ENCODE peak calls at places on chromosomes 1 and 21, in seven cellular contexts. One of them, this sample, is unnamed.

GRCh38 chr1:74767490-74767889 is 34.5 kb downstream of the TYW3 start:
- DNase-seq in astrocyte: no peak
- DNase-seq in psoas muscle: no peak
- DNase-seq in effector memory CD4-positive, alpha-beta T cell: no peak
- DNase-seq in pancreas: no peak
- DNase-seq in Peyer's patch: no peak
- DNase-seq in lower lobe of right lung: no peak
- DNase-seq in this sample: no peak

GRCh38 chr21:31142600-31142999 is 104.3 kb upstream of the KRTAP19-8 start:
- DNase-seq in pancreas: no peak
- DNase-seq in astrocyte: no peak
- DNase-seq in Peyer's patch: no peak
- DNase-seq in effector memory CD4-positive, alpha-beta T cell: no peak
- DNase-seq in lower lobe of right lung: no peak
- DNase-seq in psoas muscle: no peak
- DNase-seq in this sample: no peak

GRCh38 chr1:44348046-44348628 is 6.9 kb downstream of the ERI3 start:
- DNase-seq in lower lobe of right lung: no peak
- DNase-seq in Peyer's patch: no peak
- DNase-seq in astrocyte: no peak
- DNase-seq in effector memory CD4-positive, alpha-beta T cell: no peak
- DNase-seq in pancreas: no peak
- DNase-seq in psoas muscle: no peak
- DNase-seq in this sample: no peak

GRCh38 chr21:16908087-16908486 is 604.8 kb upstream of the CXADR start:
- DNase-seq in Peyer's patch: no peak
- DNase-seq in astrocyte: peak; percentile 79
- DNase-seq in pancreas: no peak
- DNase-seq in psoas muscle: no peak
- DNase-seq in effector memory CD4-positive, alpha-beta T cell: no peak
- DNase-seq in lower lobe of right lung: no peak
- DNase-seq in this sample: no peak

GRCh38 chr1:183159960-183160359 is 26.1 kb upstream of the LAMC2 start:
- DNase-seq in psoas muscle: no peak
- DNase-seq in effector memory CD4-positive, alpha-beta T cell: no peak
- DNase-seq in astrocyte: peak; percentile 80
- DNase-seq in pancreas: peak; percentile 23
- DNase-seq in lower lobe of right lung: peak; percentile 84
- DNase-seq in Peyer's patch: no peak
- DNase-seq in this sample: no peak

GRCh38 chr21:38477241-38477640 is 21.0 kb downstream of the ERG start:
- DNase-seq in Peyer's patch: no peak
- DNase-seq in pancreas: no peak
- DNase-seq in lower lobe of right lung: no peak
- DNase-seq in astrocyte: peak; percentile 96
- DNase-seq in effector memory CD4-positive, alpha-beta T cell: no peak
- DNase-seq in psoas muscle: no peak
- DNase-seq in this sample: no peak

GRCh38 chr1:235423214-235423652 is 56.0 kb downstream of the TBCE start:
- DNase-seq in lower lobe of right lung: no peak
- DNase-seq in pancreas: no peak
- DNase-seq in psoas muscle: no peak
- DNase-seq in effector memory CD4-positive, alpha-beta T cell: no peak
- DNase-seq in astrocyte: no peak
- DNase-seq in Peyer's patch: no peak
- DNase-seq in this sample: no peak

GRCh38 chr1:109240158-109241152 is 8.9 kb upstream of the CELSR2 start:
- DNase-seq in effector memory CD4-positive, alpha-beta T cell: no peak
- DNase-seq in Peyer's patch: no peak
- DNase-seq in lower lobe of right lung: no peak
- DNase-seq in psoas muscle: peak; percentile 84
- DNase-seq in astrocyte: peak; percentile 49
- DNase-seq in pancreas: peak; percentile 70
- DNase-seq in this sample: no peak

GRCh38 chr1:69836961-69837636 is 269.4 kb downstream of the LRRC7 start:
- DNase-seq in pancreas: no peak
- DNase-seq in effector memory CD4-positive, alpha-beta T cell: no peak
- DNase-seq in Peyer's patch: no peak
- DNase-seq in psoas muscle: no peak
- DNase-seq in lower lobe of right lung: no peak
- DNase-seq in astrocyte: peak; percentile 3
- DNase-seq in this sample: no peak

GRCh38 chr1:35660581-35661473 is 19.5 kb upstream of the PSMB2 start:
- DNase-seq in Peyer's patch: no peak
- DNase-seq in pancreas: no peak
- DNase-seq in astrocyte: peak; percentile 57
- DNase-seq in psoas muscle: no peak
- DNase-seq in lower lobe of right lung: no peak
- DNase-seq in effector memory CD4-positive, alpha-beta T cell: no peak
- DNase-seq in this sample: no peak

GRCh38 chr1:47181955-47182680 is 7.7 kb downstream of the PDZK1IP1 start:
- DNase-seq in pancreas: no peak
- DNase-seq in psoas muscle: no peak
- DNase-seq in astrocyte: peak; percentile 61
- DNase-seq in lower lobe of right lung: no peak
- DNase-seq in effector memory CD4-positive, alpha-beta T cell: no peak
- DNase-seq in Peyer's patch: no peak
- DNase-seq in this sample: no peak

GRCh38 chr1:1462318-1462966 is 9.1 kb upstream of the ATAD3B start:
- DNase-seq in effector memory CD4-positive, alpha-beta T cell: no peak
- DNase-seq in lower lobe of right lung: peak; percentile 87
- DNase-seq in psoas muscle: no peak
- DNase-seq in pancreas: peak; percentile 70
- DNase-seq in Peyer's patch: peak; percentile 67
- DNase-seq in astrocyte: no peak
- DNase-seq in this sample: peak; percentile 45

GRCh38 chr1:38852780-38853179 is 6.8 kb downstream of the RRAGC start:
- DNase-seq in lower lobe of right lung: no peak
- DNase-seq in pancreas: no peak
- DNase-seq in Peyer's patch: no peak
- DNase-seq in astrocyte: no peak
- DNase-seq in effector memory CD4-positive, alpha-beta T cell: no peak
- DNase-seq in psoas muscle: no peak
- DNase-seq in this sample: peak; percentile 30

GRCh38 chr1:214720561-214720960 is 117.6 kb downstream of the CENPF start:
- DNase-seq in Peyer's patch: no peak
- DNase-seq in effector memory CD4-positive, alpha-beta T cell: no peak
- DNase-seq in astrocyte: peak; percentile 8
- DNase-seq in lower lobe of right lung: no peak
- DNase-seq in psoas muscle: no peak
- DNase-seq in pancreas: no peak
- DNase-seq in this sample: no peak

GRCh38 chr1:182974792-182975191 is 21.8 kb upstream of the SHCBP1L start:
- DNase-seq in psoas muscle: no peak
- DNase-seq in Peyer's patch: no peak
- DNase-seq in effector memory CD4-positive, alpha-beta T cell: no peak
- DNase-seq in astrocyte: no peak
- DNase-seq in lower lobe of right lung: no peak
- DNase-seq in pancreas: no peak
- DNase-seq in this sample: no peak

GRCh38 chr1:9014475-9015375 is 11.5 kb downstream of the SLC2A7 start:
- DNase-seq in psoas muscle: no peak
- DNase-seq in lower lobe of right lung: no peak
- DNase-seq in astrocyte: no peak
- DNase-seq in Peyer's patch: no peak
- DNase-seq in effector memory CD4-positive, alpha-beta T cell: no peak
- DNase-seq in pancreas: no peak
- DNase-seq in this sample: no peak
- H3K4me3 ChIP-seq in psoas muscle: no peak overlapping the region
- H3K4me3 ChIP-seq in lower lobe of right lung: no peak overlapping the region
- H3K4me3 ChIP-seq in astrocyte: no peak overlapping the region
- H3K4me3 ChIP-seq in Peyer's patch: no peak overlapping the region
- H3K4me3 ChIP-seq in effector memory CD4-positive, alpha-beta T cell: no peak overlapping the region
- H3K4me3 ChIP-seq in pancreas: no peak overlapping the region
- H3K4me3 ChIP-seq in this sample: no peak overlapping the region

GRCh38 chr1:15636436-15636835 is 19.2 kb downstream of the DDI2 start:
- DNase-seq in pancreas: no peak
- DNase-seq in effector memory CD4-positive, alpha-beta T cell: no peak
- DNase-seq in astrocyte: no peak
- DNase-seq in lower lobe of right lung: no peak
- DNase-seq in psoas muscle: peak; percentile 56
- DNase-seq in Peyer's patch: no peak
- DNase-seq in this sample: no peak

GRCh38 chr1:15637833-15638232 is 20.6 kb downstream of the DDI2 start:
- DNase-seq in lower lobe of right lung: no peak
- DNase-seq in astrocyte: no peak
- DNase-seq in pancreas: no peak
- DNase-seq in psoas muscle: no peak
- DNase-seq in Peyer's patch: no peak
- DNase-seq in effector memory CD4-positive, alpha-beta T cell: no peak
- DNase-seq in this sample: no peak

GRCh38 chr1:15640667-15641066 is 23.4 kb downstream of the DDI2 start:
- DNase-seq in effector memory CD4-positive, alpha-beta T cell: no peak
- DNase-seq in astrocyte: no peak
- DNase-seq in pancreas: no peak
- DNase-seq in lower lobe of right lung: no peak
- DNase-seq in Peyer's patch: no peak
- DNase-seq in psoas muscle: no peak
- DNase-seq in this sample: no peak

GRCh38 chr1:15633756-15634420 is 16.6 kb downstream of the DDI2 start:
- DNase-seq in astrocyte: no peak
- DNase-seq in psoas muscle: no peak
- DNase-seq in lower lobe of right lung: no peak
- DNase-seq in effector memory CD4-positive, alpha-beta T cell: no peak
- DNase-seq in pancreas: no peak
- DNase-seq in Peyer's patch: no peak
- DNase-seq in this sample: no peak

DNA sequence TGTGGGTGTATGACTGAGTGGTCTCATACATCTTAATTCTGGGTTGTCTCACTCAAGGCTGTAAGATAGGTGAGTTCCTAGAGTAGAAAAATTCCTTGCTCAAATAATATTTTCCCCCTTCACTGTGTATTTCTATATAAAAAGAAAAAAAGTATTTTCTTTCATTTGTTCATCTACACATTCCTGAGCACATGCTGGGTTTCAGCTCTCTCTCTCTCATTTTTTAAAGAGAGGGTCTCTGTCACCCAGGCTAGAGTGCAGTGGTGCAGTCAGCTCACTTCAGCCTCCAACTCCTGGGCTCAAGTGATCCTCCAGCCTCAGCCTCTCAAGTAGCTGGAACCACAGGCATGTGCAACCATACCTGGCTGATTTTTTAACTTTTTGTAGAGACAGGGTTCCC is 22.0 kb downstream of the DDI2 start:
- DNase-seq in pancreas: no peak
- DNase-seq in lower lobe of right lung: no peak
- DNase-seq in Peyer's patch: no peak
- DNase-seq in effector memory CD4-positive, alpha-beta T cell: no peak
- DNase-seq in psoas muscle: no peak
- DNase-seq in astrocyte: no peak
- DNase-seq in this sample: no peak
- H3K36me3 ChIP-seq in pancreas: peaks cover 25% of the 10 kb centered on the region
- H3K36me3 ChIP-seq in lower lobe of right lung: peaks cover 99% of the 10 kb centered on the region
- H3K36me3 ChIP-seq in Peyer's patch: no peaks in the 10 kb centered on the region
- H3K36me3 ChIP-seq in effector memory CD4-positive, alpha-beta T cell: peaks cover 70% of the 10 kb centered on the region
- H3K36me3 ChIP-seq in psoas muscle: peaks cover 13% of the 10 kb centered on the region
- H3K36me3 ChIP-seq in astrocyte: peaks cover 45% of the 10 kb centered on the region
- H3K36me3 ChIP-seq in this sample: peaks cover 14% of the 10 kb centered on the region

GRCh38 chr1:226547754-226548191 is 791 bp upstream of the STUM start:
- DNase-seq in lower lobe of right lung: peak; percentile 82
- DNase-seq in effector memory CD4-positive, alpha-beta T cell: peak; percentile 28
- DNase-seq in pancreas: peak; percentile 78
- DNase-seq in astrocyte: peak; percentile 80
- DNase-seq in psoas muscle: peak; percentile 87
- DNase-seq in Peyer's patch: peak; percentile 79
- DNase-seq in this sample: no peak

GRCh38 chr1:226546926-226547325 is 1.6 kb upstream of the STUM start:
- DNase-seq in pancreas: no peak
- DNase-seq in astrocyte: no peak
- DNase-seq in psoas muscle: no peak
- DNase-seq in effector memory CD4-positive, alpha-beta T cell: no peak
- DNase-seq in Peyer's patch: no peak
- DNase-seq in lower lobe of right lung: no peak
- DNase-seq in this sample: no peak

GRCh38 chr1:226549094-226549936 is 751 bp downstream of the STUM start:
- DNase-seq in astrocyte: no peak
- DNase-seq in lower lobe of right lung: no peak
- DNase-seq in Peyer's patch: peak; percentile 17
- DNase-seq in effector memory CD4-positive, alpha-beta T cell: no peak
- DNase-seq in psoas muscle: no peak
- DNase-seq in pancreas: no peak
- DNase-seq in this sample: no peak

GRCh38 chr1:226549937-226550670 is 1.5 kb downstream of the STUM start:
- DNase-seq in pancreas: peak; percentile 73
- DNase-seq in effector memory CD4-positive, alpha-beta T cell: no peak
- DNase-seq in lower lobe of right lung: no peak
- DNase-seq in psoas muscle: peak; percentile 74
- DNase-seq in Peyer's patch: peak; percentile 32
- DNase-seq in astrocyte: no peak
- DNase-seq in this sample: no peak

GRCh38 chr1:226548281-226549093 is at the start of gene STUM:
- DNase-seq in psoas muscle: peak; percentile 57
- DNase-seq in effector memory CD4-positive, alpha-beta T cell: no peak
- DNase-seq in Peyer's patch: no peak
- DNase-seq in lower lobe of right lung: no peak
- DNase-seq in pancreas: peak; percentile 48
- DNase-seq in astrocyte: peak; percentile 12
- DNase-seq in this sample: no peak
- H3K27me3 ChIP-seq in psoas muscle: peaks cover 5% of the 10 kb centered on the region
- H3K27me3 ChIP-seq in effector memory CD4-positive, alpha-beta T cell: peaks cover 33% of the 10 kb centered on the region
- H3K27me3 ChIP-seq in Peyer's patch: no peaks in the 10 kb centered on the region
- H3K27me3 ChIP-seq in lower lobe of right lung: peaks cover 20% of the 10 kb centered on the region
- H3K27me3 ChIP-seq in pancreas: no peaks in the 10 kb centered on the region
- H3K27me3 ChIP-seq in astrocyte: peaks cover 54% of the 10 kb centered on the region
- H3K27me3 ChIP-seq in this sample: peaks cover 5% of the 10 kb centered on the region

GRCh38 chr1:53660666-53661065 is 78.3 kb downstream of the GLIS1 start:
- DNase-seq in astrocyte: no peak
- DNase-seq in pancreas: no peak
- DNase-seq in Peyer's patch: no peak
- DNase-seq in lower lobe of right lung: no peak
- DNase-seq in psoas muscle: no peak
- DNase-seq in effector memory CD4-positive, alpha-beta T cell: no peak
- DNase-seq in this sample: no peak

GRCh38 chr1:53659436-53659835 is 79.5 kb downstream of the GLIS1 start:
- DNase-seq in lower lobe of right lung: no peak
- DNase-seq in effector memory CD4-positive, alpha-beta T cell: no peak
- DNase-seq in astrocyte: no peak
- DNase-seq in pancreas: no peak
- DNase-seq in psoas muscle: no peak
- DNase-seq in Peyer's patch: no peak
- DNase-seq in this sample: no peak

GRCh38 chr1:53662951-53663350 is 76.0 kb downstream of the GLIS1 start:
- DNase-seq in effector memory CD4-positive, alpha-beta T cell: no peak
- DNase-seq in astrocyte: no peak
- DNase-seq in psoas muscle: no peak
- DNase-seq in lower lobe of right lung: no peak
- DNase-seq in pancreas: no peak
- DNase-seq in Peyer's patch: no peak
- DNase-seq in this sample: no peak

GRCh38 chr1:53663525-53664300 is 75.3 kb downstream of the GLIS1 start:
- DNase-seq in pancreas: no peak
- DNase-seq in astrocyte: no peak
- DNase-seq in lower lobe of right lung: no peak
- DNase-seq in psoas muscle: peak; percentile 31
- DNase-seq in effector memory CD4-positive, alpha-beta T cell: no peak
- DNase-seq in Peyer's patch: no peak
- DNase-seq in this sample: no peak

DNA sequence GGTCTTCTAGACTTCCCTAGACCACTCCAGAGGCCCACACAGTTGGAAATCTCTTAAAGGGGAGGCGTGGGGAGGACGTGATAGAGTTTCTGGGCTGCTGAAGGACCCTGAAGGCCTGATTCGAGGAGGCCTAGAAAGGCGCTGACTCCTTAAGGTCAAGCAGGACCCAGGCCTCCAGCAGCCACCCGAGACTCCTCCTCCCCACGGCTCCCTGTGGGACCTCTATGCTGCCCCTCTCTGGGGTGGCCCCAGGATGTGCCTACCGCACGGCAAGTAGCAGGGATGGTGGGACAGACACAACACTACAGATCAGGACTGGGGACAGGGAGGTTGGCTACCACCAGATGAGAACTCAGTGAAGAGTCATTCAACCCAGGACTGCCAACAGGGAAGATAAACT is 77.5 kb downstream of the GLIS1 start:
- DNase-seq in effector memory CD4-positive, alpha-beta T cell: no peak
- DNase-seq in astrocyte: no peak
- DNase-seq in psoas muscle: peak; percentile 26
- DNase-seq in pancreas: no peak
- DNase-seq in lower lobe of right lung: no peak
- DNase-seq in Peyer's patch: no peak
- DNase-seq in this sample: no peak
- H3K4me3 ChIP-seq in effector memory CD4-positive, alpha-beta T cell: no peak overlapping the region
- H3K4me3 ChIP-seq in astrocyte: no peak overlapping the region
- H3K4me3 ChIP-seq in psoas muscle: no peak overlapping the region
- H3K4me3 ChIP-seq in pancreas: no peak overlapping the region
- H3K4me3 ChIP-seq in lower lobe of right lung: no peak overlapping the region
- H3K4me3 ChIP-seq in Peyer's patch: no peak overlapping the region
- H3K4me3 ChIP-seq in this sample: no peak overlapping the region

This sample was measured in GM06990.